ENCODE peak calls at places on chromosome 5, in four cellular contexts. One of them, this sample, is unnamed.

GRCh38 chr5:61866930-61867329 is 439.1 kb upstream of the KIF2A start:
- DNase-seq in AG09319: no peak
- DNase-seq in H9: no peak
- DNase-seq in stimulated activated naive CD8-positive, alpha-beta T cell treated with anti-CD3 and anti-CD28 coated beads, Interleukin-15, Interleukin-2, amounts not matched to agents 100 U/mL and 50 U/mL, for 24 hours: no peak
- DNase-seq in this sample: peak

GRCh38 chr5:83167506-83167905 is 90.2 kb downstream of the XRCC4 start:
- DNase-seq in AG09319: no peak
- DNase-seq in H9: no peak
- DNase-seq in stimulated activated naive CD8-positive, alpha-beta T cell treated with anti-CD3 and anti-CD28 coated beads, Interleukin-15, Interleukin-2, amounts not matched to agents 100 U/mL and 50 U/mL, for 24 hours: no peak
- DNase-seq in this sample: no peak

GRCh38 chr5:100889165-100889564 is 13.9 kb downstream of the ST8SIA4 start:
- DNase-seq in AG09319: no peak
- DNase-seq in H9: no peak
- DNase-seq in stimulated activated naive CD8-positive, alpha-beta T cell treated with anti-CD3 and anti-CD28 coated beads, Interleukin-15, Interleukin-2, amounts not matched to agents 100 U/mL and 50 U/mL, for 24 hours: no peak
- DNase-seq in this sample: no peak

GRCh38 chr5:6446626-6447309 is 1.9 kb upstream of the UBE2QL1 start:
- DNase-seq in AG09319: no peak
- DNase-seq in H9: no peak
- DNase-seq in stimulated activated naive CD8-positive, alpha-beta T cell treated with anti-CD3 and anti-CD28 coated beads, Interleukin-15, Interleukin-2, amounts not matched to agents 100 U/mL and 50 U/mL, for 24 hours: no peak
- DNase-seq in this sample: no peak

GRCh38 chr5:133741818-133742355 is 129.5 kb upstream of the FSTL4 start:
- DNase-seq in AG09319: no peak
- DNase-seq in H9: no peak
- DNase-seq in stimulated activated naive CD8-positive, alpha-beta T cell treated with anti-CD3 and anti-CD28 coated beads, Interleukin-15, Interleukin-2, amounts not matched to agents 100 U/mL and 50 U/mL, for 24 hours: no peak
- DNase-seq in this sample: no peak

GRCh38 chr5:65121880-65122436 is 353.2 kb downstream of the CWC27 start:
- DNase-seq in AG09319: no peak
- DNase-seq in H9: no peak
- DNase-seq in stimulated activated naive CD8-positive, alpha-beta T cell treated with anti-CD3 and anti-CD28 coated beads, Interleukin-15, Interleukin-2, amounts not matched to agents 100 U/mL and 50 U/mL, for 24 hours: peak
- DNase-seq in this sample: peak

GRCh38 chr5:74288448-74289109 is 351.9 kb downstream of the ENC1 start:
- DNase-seq in AG09319: no peak
- DNase-seq in H9: no peak
- DNase-seq in stimulated activated naive CD8-positive, alpha-beta T cell treated with anti-CD3 and anti-CD28 coated beads, Interleukin-15, Interleukin-2, amounts not matched to agents 100 U/mL and 50 U/mL, for 24 hours: no peak
- DNase-seq in this sample: no peak

GRCh38 chr5:33260098-33260497 is 180.7 kb upstream of the TARS1 start:
- DNase-seq in AG09319: no peak
- DNase-seq in H9: no peak
- DNase-seq in stimulated activated naive CD8-positive, alpha-beta T cell treated with anti-CD3 and anti-CD28 coated beads, Interleukin-15, Interleukin-2, amounts not matched to agents 100 U/mL and 50 U/mL, for 24 hours: no peak
- DNase-seq in this sample: no peak

GRCh38 chr5:54832846-54833245 is 152.5 kb downstream of the ESM1 start:
- DNase-seq in AG09319: no peak
- DNase-seq in H9: no peak
- DNase-seq in stimulated activated naive CD8-positive, alpha-beta T cell treated with anti-CD3 and anti-CD28 coated beads, Interleukin-15, Interleukin-2, amounts not matched to agents 100 U/mL and 50 U/mL, for 24 hours: no peak
- DNase-seq in this sample: no peak